ENCODE peak calls at places on chromosomes 11 and 22, in four cellular contexts. One of them, this sample, is unnamed.
A peak's percentile ranks its signal among the peaks of the same experiment; 100 is the strongest.

GRCh38 chr11:132352497-132352896 is 982.1 kb downstream of the NTM start:
- DNase-seq in activated naive CD4-positive, alpha-beta T cell treated with anti-CD3 and anti-CD28 coated beads, Interleukin-2, amount 50 U/mL, for 72 hours: no peak
- DNase-seq in kidney: no peak
- DNase-seq in neural crest cell: no peak
- DNase-seq in this sample: no peak

GRCh38 chr11:76186776-76187279 is 19.5 kb downstream of the WNT11 start:
- DNase-seq in kidney: no peak
- DNase-seq in activated naive CD4-positive, alpha-beta T cell treated with anti-CD3 and anti-CD28 coated beads, Interleukin-2, amount 50 U/mL, for 72 hours: no peak
- DNase-seq in neural crest cell: no peak
- DNase-seq in this sample: no peak

GRCh38 chr11:115682901-115683300 is 178.7 kb upstream of the CADM1 start:
- DNase-seq in kidney: no peak
- DNase-seq in neural crest cell: no peak
- DNase-seq in activated naive CD4-positive, alpha-beta T cell treated with anti-CD3 and anti-CD28 coated beads, Interleukin-2, amount 50 U/mL, for 72 hours: no peak
- DNase-seq in this sample: no peak

GRCh38 chr11:30567148-30567547 is 19.0 kb downstream of the MPPED2 start:
- DNase-seq in activated naive CD4-positive, alpha-beta T cell treated with anti-CD3 and anti-CD28 coated beads, Interleukin-2, amount 50 U/mL, for 72 hours: no peak
- DNase-seq in kidney: no peak
- DNase-seq in neural crest cell: no peak
- DNase-seq in this sample: peak; percentile 58

GRCh38 chr11:1970956-1971355 is 23.8 kb downstream of the MRPL23 start:
- DNase-seq in activated naive CD4-positive, alpha-beta T cell treated with anti-CD3 and anti-CD28 coated beads, Interleukin-2, amount 50 U/mL, for 72 hours: no peak
- DNase-seq in neural crest cell: no peak
- DNase-seq in kidney: peak; percentile 17
- DNase-seq in this sample: no peak

GRCh38 chr22:46066691-46067090 is 83.6 kb upstream of the PPARA start:
- DNase-seq in activated naive CD4-positive, alpha-beta T cell treated with anti-CD3 and anti-CD28 coated beads, Interleukin-2, amount 50 U/mL, for 72 hours: no peak
- DNase-seq in kidney: peak; percentile 37
- DNase-seq in neural crest cell: no peak
- DNase-seq in this sample: peak; percentile 63

GRCh38 chr22:30701872-30702271 is 7.2 kb downstream of the OSBP2 start:
- DNase-seq in neural crest cell: no peak
- DNase-seq in activated naive CD4-positive, alpha-beta T cell treated with anti-CD3 and anti-CD28 coated beads, Interleukin-2, amount 50 U/mL, for 72 hours: no peak
- DNase-seq in kidney: no peak
- DNase-seq in this sample: no peak

GRCh38 chr22:43226368-43226979 is 39.5 kb upstream of the TTLL12 start:
- DNase-seq in kidney: no peak
- DNase-seq in activated naive CD4-positive, alpha-beta T cell treated with anti-CD3 and anti-CD28 coated beads, Interleukin-2, amount 50 U/mL, for 72 hours: no peak
- DNase-seq in neural crest cell: peak; percentile 67
- DNase-seq in this sample: peak; percentile 64

GRCh38 chr11:44047931-44048431 is at the start of gene ACCSL:
- DNase-seq in kidney: no peak
- DNase-seq in neural crest cell: no peak
- DNase-seq in activated naive CD4-positive, alpha-beta T cell treated with anti-CD3 and anti-CD28 coated beads, Interleukin-2, amount 50 U/mL, for 72 hours: no peak
- DNase-seq in this sample: no peak